ENCODE peak calls at places on chromosomes 6 and 20, in eight cellular contexts. X is astrocyte of the hippocampus; C is activated CD4-positive, alpha-beta T cell treated with anti-CD3 and anti-CD28 coated beads, Interleukin-2, amount 10 ng/mL, durations not matched to agents 7 days and 5 days; E is A549; J is activated T-helper 1 cell treated with anti-CD3 and anti-CD28 coated beads, Interleukin-12 subunit alpha, Interleukin-12 subunit beta, Interleukin-2, Interleukin-4 antibody, amounts not matched to agents 30 ng/mL and 10 ng/mL and 1 ng/mL, durations not matched to agents 14 hours and 24 hours and 36 hours; L is activated CD8-positive, alpha-beta memory T cell treated with anti-CD3 and anti-CD28 coated beads for 4 hours; K is ACHN; D is LoVo. S is an unnamed sample.

GRCh38 chr20:16444056-16444777 is 129.0 kb downstream of the KIF16B start:
- DNase-seq in L (no peak), J (no peak), C (no peak), X (no peak), D (no peak), E (no peak), K (no peak), S (no peak)

GRCh38 chr20:21622097-21622496 is 83.4 kb upstream of the PAX1 start:
- DNase-seq in L (no peak), X (no peak), J (no peak), K (no peak), C (no peak), E (no peak), D (no peak), S (no peak)

GRCh38 chr6:151940307-151940706 is 132.8 kb downstream of the ESR1 start:
- DNase-seq in E (no peak), K (no peak), L (no peak), J (no peak), D (no peak), X (no peak), C (no peak), S (no peak)

GRCh38 chr6:46138281-46138680 is 8.5 kb downstream of the ENPP4 start:
- DNase-seq in L (no peak), K (no peak), X (no peak), E (no peak), C (no peak), J (no peak), D (no peak), S (no peak)

GRCh38 chr6:96675617-96676016 is 112.7 kb downstream of the FHL5 start:
- DNase-seq in K (no peak), X (peak), D (no peak), J (no peak), L (no peak), C (no peak), E (no peak), S (no peak)

GRCh38 chr6:10586302-10586701 is 65.2 kb downstream of the GCNT2 start:
- DNase-seq in L (no peak), K (no peak), J (no peak), X (peak), E (no peak), D (no peak), C (no peak), S (no peak)

GRCh38 chr20:37526839-37527637 is 638 bp downstream of the BLCAP start:
- DNase-seq in E (peak), D (peak), K (peak), C (no peak), J (no peak), L (no peak), X (peak), S (peak)

GRCh38 chr6:13261464-13261994 is 66.8 kb downstream of the TBC1D7 start:
- DNase-seq in J (no peak), X (no peak), D (no peak), E (no peak), K (no peak), L (no peak), C (peak), S (no peak)

GRCh38 chr6:33875696-33876095 is 71.9 kb upstream of the MLN start:
- DNase-seq in C (no peak), J (no peak), K (no peak), D (no peak), X (no peak), L (no peak), E (no peak), S (no peak)

GRCh38 chr6:33740204-33740608 is 6.5 kb downstream of the IP6K3 start:
- DNase-seq in D (no peak), E (no peak), C (no peak), X (no peak), J (no peak), K (no peak), L (no peak), S (no peak)

GRCh38 chr20:10619427-10619826 is 54.4 kb downstream of the JAG1 start:
- DNase-seq in D (peak), C (no peak), K (no peak), J (no peak), X (peak), E (peak), L (no peak), S (peak)

GRCh38 chr6:139371421-139372253 is 2.8 kb downstream of the CITED2 start:
- DNase-seq in K (no peak), D (no peak), J (no peak), X (peak), C (no peak), E (no peak), L (no peak), S (peak)

GRCh38 chr20:50416930-50417329 is 93.3 kb upstream of the PTPN1 start:
- DNase-seq in K (no peak), D (no peak), E (no peak), X (no peak), J (no peak), L (no peak), C (no peak), S (peak)

GRCh38 chr20:56111951-56112730 is 106.8 kb upstream of the CBLN4 start:
- DNase-seq in X (peak), L (no peak), C (no peak), E (no peak), K (no peak), J (no peak), D (no peak), S (no peak)

GRCh38 chr20:15346657-15347280 is 1009.4 kb upstream of the FLRT3 start:
- DNase-seq in D (no peak), C (no peak), J (no peak), L (no peak), E (no peak), K (no peak), X (no peak), S (no peak)

GRCh38 chr6:127463056-127463455 is 3.9 kb upstream of the KIAA0408 start:
- DNase-seq in C (no peak), K (no peak), X (no peak), D (no peak), L (no peak), J (no peak), E (no peak), S (peak)

GRCh38 chr6:135180458-135181332 is at the start of gene MYB:
- DNase-seq in D (peak), J (peak), L (peak), C (peak), E (peak), X (peak), K (peak), S (peak)

GRCh38 chr6:42281016-42281533 is 63.4 kb upstream of the MRPS10 start:
- DNase-seq in C (no peak), D (no peak), K (no peak), L (no peak), X (no peak), E (no peak), J (no peak), S (no peak)

GRCh38 chr6:15996030-15996429 is 132.9 kb upstream of the MYLIP start:
- DNase-seq in C (no peak), X (no peak), D (no peak), E (no peak), J (no peak), L (no peak), K (no peak), S (peak)

GRCh38 chr6:25035451-25036435 is 100.0 kb upstream of the RIPOR2 start:
- DNase-seq in K (no peak), E (no peak), C (peak), J (no peak), D (no peak), L (no peak), X (no peak), S (no peak)

GRCh38 chr20:8153281-8153908 is 21.3 kb downstream of the PLCB1 start:
- DNase-seq in J (no peak), C (no peak), D (no peak), X (peak), E (no peak), K (no peak), L (no peak), S (no peak)

GRCh38 chr6:63724721-63725120 is 89.1 kb downstream of the PHF3 start:
- DNase-seq in C (no peak), D (no peak), K (peak), X (no peak), J (no peak), E (no peak), L (no peak), S (no peak)

GRCh38 chr6:151370509-151371078 is 20.8 kb downstream of the ZBTB2 start:
- DNase-seq in D (no peak), E (peak), C (no peak), L (no peak), J (no peak), X (peak), K (peak), S (peak)

GRCh38 chr6:127190552-127190951 is 72.1 kb downstream of the RSPO3 start:
- DNase-seq in E (peak), C (no peak), D (peak), J (no peak), L (no peak), X (peak), K (peak), S (peak)

GRCh38 chr20:37956099-37956498 is 53.2 kb downstream of the VSTM2L start:
- DNase-seq in J (no peak), D (no peak), X (no peak), C (no peak), E (no peak), L (no peak), K (no peak), S (no peak)

GRCh38 chr6:148548065-148548748 is 198.6 kb upstream of the UST start:
- DNase-seq in K (no peak), E (no peak), J (no peak), C (no peak), L (no peak), X (no peak), D (no peak), S (no peak)

GRCh38 chr20:17202030-17202429 is 24.8 kb upstream of the PCSK2 start:
- DNase-seq in C (no peak), X (no peak), K (no peak), L (no peak), J (no peak), E (no peak), D (no peak), S (no peak)

GRCh38 chr6:152338335-152339125 is 298.6 kb downstream of the SYNE1 start:
- DNase-seq in J (peak), L (no peak), X (peak), D (peak), E (peak), K (peak), C (peak), S (peak)

GRCh38 chr20:31675828-31676533 is 38.3 kb downstream of the COX4I2 start:
- DNase-seq in C (peak), E (no peak), X (no peak), L (peak), D (no peak), J (peak), K (no peak), S (peak)

GRCh38 chr6:3139090-3139903 is 18.0 kb downstream of the TUBB2A start:
- DNase-seq in L (no peak), K (no peak), X (no peak), C (no peak), E (peak), D (no peak), J (no peak), S (peak)

GRCh38 chr6:108097882-108098281 is 23.3 kb upstream of the OSTM1 start:
- DNase-seq in X (no peak), D (no peak), J (no peak), C (no peak), K (no peak), E (no peak), L (no peak), S (peak)

GRCh38 chr6:22838346-22838745 is 269.0 kb downstream of the HDGFL1 start:
- DNase-seq in K (peak), X (peak), D (no peak), E (peak), L (no peak), J (no peak), C (no peak), S (peak)

GRCh38 chr6:73528897-73529296 is 8.1 kb upstream of the EEF1A1 start:
- DNase-seq in C (no peak), L (no peak), X (no peak), D (no peak), K (no peak), E (no peak), J (no peak), S (no peak)

GRCh38 chr6:25112207-25112874 is 166.8 kb upstream of the CARMIL1 start:
- DNase-seq in L (no peak), J (no peak), D (no peak), C (no peak), X (no peak), E (no peak), K (no peak), S (no peak)

GRCh38 chr20:56517641-56518040 is 6.9 kb upstream of the FAM209A start:
- DNase-seq in C (no peak), X (no peak), E (no peak), K (no peak), J (no peak), D (no peak), L (no peak), S (no peak)

GRCh38 chr6:42693725-42694323 is 28.6 kb downstream of the PRPH2 start:
- DNase-seq in D (no peak), E (no peak), J (peak), X (no peak), K (no peak), L (no peak), C (peak), S (no peak)

GRCh38 chr20:10282930-10283556 is 64.4 kb downstream of the SNAP25 start:
- DNase-seq in J (no peak), E (peak), D (no peak), X (peak), L (no peak), C (no peak), K (no peak), S (peak)

S was measured in amniotic epithelial cell.